ENCODE peak calls at places on chromosomes 3 and 15, in five cellular contexts. N is Right ventricle myocardium inferior; X is CD8-positive, alpha-beta T cell; U is left cardiac atrium; I is T-helper 17 cell. E is an unnamed sample.

GRCh38 chr3:104909721-104910120 is 457.0 kb upstream of the ALCAM start:
- ATAC-seq in N (no peak), X (no peak), U (no peak), I (no peak), E (no peak)

GRCh38 chr15:64589435-64590084 is 129.2 kb downstream of the ZNF609 start:
- ATAC-seq in N (no peak), X (no peak), U (no peak), I (no peak), E (no peak)

GRCh38 chr15:98980899-98981228 is 26.7 kb downstream of the PGPEP1L start:
- ATAC-seq in N (no peak), X (no peak), U (no peak), I (no peak), E (no peak)

GRCh38 chr3:98513136-98513535 is 9.6 kb downstream of the CLDND1 start:
- ATAC-seq in N (no peak), X (no peak), U (no peak), I (no peak), E (no peak)

GRCh38 chr15:87212041-87212440 is 1044.5 kb downstream of the NTRK3 start:
- ATAC-seq in N (no peak), X (no peak), U (no peak), I (no peak), E (no peak)

GRCh38 chr3:100635273-100635701 is 25.9 kb downstream of the ADGRG7 start:
- ATAC-seq in N (no peak), X (no peak), U (no peak), I (no peak), E (no peak)

GRCh38 chr15:89367485-89368451 is 33.1 kb upstream of the POLG start:
- ATAC-seq in N (no peak), X (no peak), U (no peak), I (no peak), E (no peak)

GRCh38 chr15:98683821-98684220 is 35.5 kb downstream of the IGF1R start:
- ATAC-seq in N (peak; percentile 57), X (no peak), U (peak; percentile 53), I (no peak), E (no peak)

GRCh38 chr3:8903191-8903590 is 60.1 kb downstream of the RAD18 start:
- ATAC-seq in N (no peak), X (no peak), U (no peak), I (no peak), E (no peak)

GRCh38 chr3:32817561-32818430 is at the start of gene TRIM71:
- ATAC-seq in N (no peak), X (no peak), U (no peak), I (no peak), E (no peak)

GRCh38 chr15:88465633-88466219 is 1.5 kb downstream of the MRPL46 start:
- ATAC-seq in N (no peak), X (no peak), U (no peak), I (no peak), E (no peak)

GRCh38 chr3:15116032-15116653 is 17.2 kb upstream of the RBSN start:
- ATAC-seq in N (peak; percentile 75), X (no peak), U (peak; percentile 73), I (no peak), E (no peak)

GRCh38 chr3:88369337-88369736 is 219.6 kb downstream of the C3orf38 start:
- ATAC-seq in N (peak; percentile 46), X (no peak), U (no peak), I (no peak), E (no peak)

GRCh38 chr3:45482829-45483228 is 94.5 kb downstream of the LARS2 start:
- ATAC-seq in N (no peak), X (no peak), U (no peak), I (no peak), E (no peak)

GRCh38 chr3:157532529-157533297 is 29.5 kb upstream of the VEPH1 start:
- ATAC-seq in N (peak; percentile 80), X (no peak), U (peak; percentile 90), I (peak; percentile 47), E (peak; percentile 31)

GRCh38 chr3:55795736-55796135 is 308.6 kb upstream of the WNT5A start:
- ATAC-seq in N (no peak), X (no peak), U (no peak), I (no peak), E (no peak)

GRCh38 chr3:122342803-122343202 is 17.8 kb downstream of the CSTA start:
- ATAC-seq in N (no peak), X (no peak), U (no peak), I (no peak), E (no peak)

GRCh38 chr15:39181901-39182300 is 399.0 kb upstream of the THBS1 start:
- ATAC-seq in N (no peak), X (no peak), U (no peak), I (no peak), E (no peak)

GRCh38 chr15:38613085-38613484 is 48.5 kb upstream of the RASGRP1 start:
- ATAC-seq in N (no peak), X (no peak), U (no peak), I (no peak), E (no peak)

GRCh38 chr3:93906245-93906644 is 67.5 kb downstream of the PROS1 start:
- ATAC-seq in N (peak; percentile 74), X (no peak), U (peak; percentile 84), I (no peak), E (peak; percentile 12)

GRCh38 chr3:172649987-172650386 is 60.9 kb downstream of the NCEH1 start:
- ATAC-seq in N (no peak), X (no peak), U (no peak), I (no peak), E (no peak)

GRCh38 chr3:46498916-46499519 is 1.2 kb downstream of the RTP3 start:
- ATAC-seq in N (peak; percentile 27), X (no peak), U (no peak), I (no peak), E (no peak)

GRCh38 chr15:101549647-101550046 is 60.1 kb upstream of the PCSK6 start:
- ATAC-seq in N (no peak), X (no peak), U (no peak), I (no peak), E (no peak)

GRCh38 chr3:149771652-149772271 is 19.5 kb upstream of the COMMD2 start:
- ATAC-seq in N (no peak), X (peak; percentile 46), U (no peak), I (no peak), E (peak; percentile 51)

GRCh38 chr15:64740361-64741170 is 34.8 kb downstream of the RBPMS2 start:
- ATAC-seq in N (peak; percentile 94), X (no peak), U (peak; percentile 69), I (no peak), E (no peak)

GRCh38 chr3:188061133-188061532 is 92.8 kb upstream of the LPP start:
- ATAC-seq in N (no peak), X (peak; percentile 84), U (no peak), I (peak; percentile 93), E (peak; percentile 88)

GRCh38 chr3:187773963-187774789 is 28.9 kb upstream of the BCL6 start:
- ATAC-seq in N (peak; percentile 46), X (no peak), U (peak; percentile 40), I (no peak), E (peak; percentile 54)

GRCh38 chr3:125121246-125122010 is 65.6 kb upstream of the HEG1 start:
- ATAC-seq in N (no peak), X (peak; percentile 69), U (no peak), I (peak; percentile 37), E (peak; percentile 41)

GRCh38 chr3:40299721-40300335 is 9.7 kb upstream of the EIF1B start:
- ATAC-seq in N (peak; percentile 73), X (no peak), U (peak; percentile 81), I (peak; percentile 50), E (no peak)

GRCh38 chr3:99920530-99921376 is 103.1 kb downstream of the CMSS1 start:
- ATAC-seq in N (peak; percentile 79), X (no peak), U (peak; percentile 86), I (no peak), E (no peak)

E was measured in stimulated activated memory B cell treated with anti-CD40 and anti-IgM and Interleukin-4, amounts not matched to agents 10 μg/mL and 1 μg/mL and 100 μg/mL, for 72 hours.